ENCODE peak calls at places on chromosomes 3 and 15, in four cellular contexts. P is HCT116, U is H1, H is K562. C is an unnamed sample.
A peak's percentile ranks its signal among the peaks of the same experiment; 100 is the strongest.

GRCh38 chr15:76332796-76333195 is 3.8 kb upstream of the ISL2 start:
- DNase-seq in P (no peak), U (no peak), H (no peak), C (no peak)

GRCh38 chr3:168398371-168399030 is 302.8 kb upstream of the GOLIM4 start:
- DNase-seq in P (no peak), U (no peak), H (no peak), C (no peak)

GRCh38 chr15:91548588-91548987 is 304.9 kb upstream of the SLCO3A1 start:
- DNase-seq in P (no peak), U (no peak), H (no peak), C (no peak)

GRCh38 chr3:196585044-196585757 is 16.7 kb downstream of the FBXO45 start:
- DNase-seq in P (no peak), U (no peak), H (no peak), C (no peak)

GRCh38 chr3:71581451-71581980 is 2.0 kb downstream of the FOXP1 start:
- DNase-seq in P (no peak), U (no peak), H (peak; percentile 8), C (peak; percentile 52)

GRCh38 chr15:40695469-40695910 is 516 bp downstream of the RAD51 start:
- DNase-seq in P (no peak), U (no peak), H (no peak), C (peak; percentile 43)

GRCh38 chr3:66998899-66999235 is 760 bp downstream of the KBTBD8 start:
- DNase-seq in P (no peak), U (no peak), H (no peak), C (peak; percentile 51)

GRCh38 chr3:8984081-8984480 is 20.8 kb upstream of the RAD18 start:
- DNase-seq in P (no peak), U (no peak), H (no peak), C (no peak)

GRCh38 chr3:15889936-15890335 is 92.2 kb upstream of the ANKRD28 start:
- DNase-seq in P (no peak), U (no peak), H (no peak), C (no peak)

GRCh38 chr15:72182673-72183072 is 14.9 kb downstream of the GRAMD2A start:
- DNase-seq in P (no peak), U (no peak), H (no peak), C (no peak)

GRCh38 chr15:81548350-81549116 is 174.5 kb upstream of the TMC3 start:
- DNase-seq in P (no peak), U (no peak), H (no peak), C (no peak)

GRCh38 chr3:105812194-105812586 is 56.6 kb downstream of the CBLB start:
- DNase-seq in P (no peak), U (no peak), H (no peak), C (no peak)

GRCh38 chr3:35137612-35138011 is 501.7 kb upstream of the ARPP21 start:
- DNase-seq in P (no peak), U (no peak), H (no peak), C (no peak)

DNA sequence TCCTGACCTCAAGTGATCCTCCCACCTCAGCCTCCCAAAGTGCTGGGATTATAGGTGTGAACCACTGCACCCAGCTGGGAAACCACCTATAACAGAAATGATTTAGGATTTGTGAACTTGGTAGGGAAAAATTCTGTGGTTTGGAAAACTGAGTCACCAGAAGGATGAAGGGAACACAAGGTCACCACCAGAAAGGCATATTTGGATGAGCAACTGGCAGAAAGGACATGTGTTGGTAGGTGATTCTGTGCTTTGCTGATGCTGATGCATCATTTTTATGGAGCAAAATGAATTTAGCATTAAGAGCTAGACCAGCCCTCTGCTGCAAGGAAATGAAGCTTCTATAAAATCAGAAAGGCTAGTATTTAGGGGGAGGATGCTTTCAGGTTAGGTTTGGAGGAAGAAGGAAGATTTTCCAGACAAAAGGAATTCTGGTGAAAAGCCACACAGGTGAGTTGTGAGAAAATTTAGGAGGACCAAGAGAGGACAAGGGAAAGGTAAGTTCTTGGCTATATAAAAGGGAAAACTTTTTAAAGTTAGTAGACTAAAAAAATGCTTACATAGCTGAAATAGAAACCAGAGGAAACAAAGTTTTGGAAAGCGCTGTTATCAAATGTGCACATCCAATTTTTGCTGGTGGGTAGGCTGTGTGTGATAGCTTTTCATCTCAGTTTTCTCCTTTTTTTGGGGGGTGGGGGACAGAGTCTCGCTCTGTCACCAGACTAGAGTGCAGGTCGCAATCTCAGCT is 3.6 kb downstream of the PXK start:
- DNase-seq in P (no peak), U (no peak), H (no peak), C (no peak)
- TF ChIP-seq MAX in P (no peak), U (no peak), H (no peak), C (no peak)

GRCh38 chr3:62446337-62446940 is 73.1 kb upstream of the FEZF2 start:
- DNase-seq in P (no peak), U (no peak), H (no peak), C (peak; percentile 3)

GRCh38 chr3:62439176-62439813 is 65.9 kb upstream of the FEZF2 start:
- DNase-seq in P (no peak), U (no peak), H (no peak), C (no peak)

GRCh38 chr3:62439978-62440377 is 66.6 kb upstream of the FEZF2 start:
- DNase-seq in P (no peak), U (no peak), H (no peak), C (no peak)

DNA sequence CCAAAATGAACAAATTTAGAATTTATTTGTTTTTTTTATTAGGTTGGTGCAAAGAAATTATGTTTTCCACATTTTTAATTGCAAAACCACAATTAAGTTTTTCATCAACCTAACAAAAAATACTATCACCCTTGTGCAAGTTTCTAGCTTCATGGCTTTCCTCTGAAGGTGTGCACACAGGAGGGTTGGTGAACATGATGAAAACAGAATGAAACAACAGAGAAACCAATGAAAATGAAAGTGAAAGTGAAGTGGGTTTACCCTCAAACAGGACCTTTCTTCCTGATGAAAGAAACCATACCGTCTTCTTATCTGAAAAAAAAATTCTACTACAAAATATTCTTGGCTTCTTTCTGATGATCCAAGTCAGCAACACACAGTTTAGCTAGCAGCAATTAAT is 71.9 kb upstream of the FEZF2 start:
- DNase-seq in P (no peak), U (no peak), H (no peak), C (peak; percentile 14)
- TF ChIP-seq MAX in P (no peak), U (no peak), H (no peak), C (no peak)

DNA sequence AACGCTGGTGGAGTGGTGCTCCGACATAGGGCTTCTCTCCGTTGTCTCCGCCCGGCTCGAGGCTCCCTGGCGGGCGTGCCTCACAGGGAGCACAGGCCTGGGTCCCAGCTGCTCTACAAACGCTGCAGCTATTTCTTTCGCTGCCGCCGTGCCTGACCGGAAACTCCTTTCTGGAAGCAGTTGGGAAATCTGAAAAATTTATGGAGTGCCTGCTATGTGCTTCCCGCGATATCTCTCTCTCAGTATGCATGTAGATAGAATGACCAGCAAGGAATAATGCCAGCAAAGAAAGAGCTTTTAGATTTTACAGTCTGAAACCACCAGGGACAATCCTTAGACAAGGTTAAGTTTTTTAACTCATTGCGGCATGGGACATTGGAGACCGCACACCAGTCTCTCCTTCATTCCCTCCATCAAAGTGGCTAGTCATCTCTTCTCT is 834 bp upstream of the NPHP3 start:
- DNase-seq in P (no peak), U (no peak), H (no peak), C (no peak)
- TF ChIP-seq MAX in P (no peak), U (no peak), H (no peak), C (no peak)

DNA sequence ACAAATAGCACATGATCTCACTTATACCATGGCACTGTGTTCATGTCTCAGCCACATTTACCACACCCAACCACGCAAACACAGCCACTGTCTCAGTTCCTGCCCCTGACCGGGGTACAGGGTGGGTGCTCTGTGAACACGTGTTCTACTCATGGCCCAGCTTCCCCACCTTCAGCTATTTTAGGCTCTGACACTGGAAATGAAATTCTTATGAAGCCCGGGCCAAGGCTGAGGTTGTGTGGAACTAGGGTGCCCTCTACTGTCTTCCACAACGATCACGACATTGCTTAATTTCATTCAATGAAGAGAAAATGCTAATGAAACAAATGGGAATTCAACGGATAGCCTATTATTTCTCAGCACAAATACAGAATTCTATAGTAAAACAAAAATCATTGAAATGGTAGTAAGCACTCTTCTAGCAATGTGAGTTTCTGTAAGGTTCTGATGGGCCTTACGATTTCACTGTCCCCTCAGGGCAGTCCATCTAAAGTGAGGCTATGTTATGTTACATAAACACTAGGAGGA is 2.1 kb upstream of the GABRA5 start:
- DNase-seq in P (no peak), U (no peak), H (peak; percentile 16), C (peak; percentile 4)
- TF ChIP-seq MAX in P (no peak), U (peak; percentile 85), H (no peak), C (no peak)